ENCODE peak calls at places on chromosomes 6 and 20, in eight cellular contexts. One of them, this sample, is unnamed.

GRCh38 chr6:128899651-128900050 is 16.7 kb downstream of the LAMA2 start:
- DNase-seq in astrocyte of the spinal cord: peak; percentile 52
- DNase-seq in lung microvascular endothelial cell: no peak
- DNase-seq in NAMALWA: no peak
- DNase-seq in anterior cingulate cortex: no peak
- DNase-seq in iPS DF 19.7: no peak
- DNase-seq in naive B cell: no peak
- DNase-seq in activated CD4-positive, alpha-beta memory T cell treated with anti-CD3 and anti-CD28 coated beads, Interleukin-2, amount 10 ng/mL, durations not matched to agents 7 days and 5 days: no peak
- DNase-seq in this sample: no peak

GRCh38 chr20:22623211-22623610 is 38.8 kb upstream of the FOXA2 start:
- DNase-seq in astrocyte of the spinal cord: no peak
- DNase-seq in lung microvascular endothelial cell: no peak
- DNase-seq in NAMALWA: no peak
- DNase-seq in anterior cingulate cortex: no peak
- DNase-seq in iPS DF 19.7: no peak
- DNase-seq in naive B cell: no peak
- DNase-seq in activated CD4-positive, alpha-beta memory T cell treated with anti-CD3 and anti-CD28 coated beads, Interleukin-2, amount 10 ng/mL, durations not matched to agents 7 days and 5 days: no peak
- DNase-seq in this sample: no peak

GRCh38 chr6:30942338-30943060 is 1.7 kb downstream of the MUCL3 start:
- DNase-seq in astrocyte of the spinal cord: peak; percentile 71
- DNase-seq in lung microvascular endothelial cell: peak; percentile 74
- DNase-seq in NAMALWA: no peak
- DNase-seq in anterior cingulate cortex: no peak
- DNase-seq in iPS DF 19.7: peak; percentile 89
- DNase-seq in naive B cell: no peak
- DNase-seq in activated CD4-positive, alpha-beta memory T cell treated with anti-CD3 and anti-CD28 coated beads, Interleukin-2, amount 10 ng/mL, durations not matched to agents 7 days and 5 days: no peak
- DNase-seq in this sample: no peak

GRCh38 chr6:165081944-165082532 is 227.4 kb downstream of the C6orf118 start:
- DNase-seq in astrocyte of the spinal cord: no peak
- DNase-seq in lung microvascular endothelial cell: no peak
- DNase-seq in NAMALWA: no peak
- DNase-seq in anterior cingulate cortex: no peak
- DNase-seq in iPS DF 19.7: no peak
- DNase-seq in naive B cell: no peak
- DNase-seq in activated CD4-positive, alpha-beta memory T cell treated with anti-CD3 and anti-CD28 coated beads, Interleukin-2, amount 10 ng/mL, durations not matched to agents 7 days and 5 days: no peak
- DNase-seq in this sample: no peak

GRCh38 chr6:135870722-135871121 is 19.2 kb downstream of the PDE7B start:
- DNase-seq in astrocyte of the spinal cord: peak; percentile 74
- DNase-seq in lung microvascular endothelial cell: peak; percentile 76
- DNase-seq in NAMALWA: no peak
- DNase-seq in anterior cingulate cortex: no peak
- DNase-seq in iPS DF 19.7: no peak
- DNase-seq in naive B cell: no peak
- DNase-seq in activated CD4-positive, alpha-beta memory T cell treated with anti-CD3 and anti-CD28 coated beads, Interleukin-2, amount 10 ng/mL, durations not matched to agents 7 days and 5 days: no peak
- DNase-seq in this sample: no peak

GRCh38 chr20:50312682-50313187 is 122.1 kb downstream of the CEBPB start:
- DNase-seq in astrocyte of the spinal cord: peak; percentile 67
- DNase-seq in lung microvascular endothelial cell: peak; percentile 44
- DNase-seq in NAMALWA: no peak
- DNase-seq in anterior cingulate cortex: no peak
- DNase-seq in iPS DF 19.7: no peak
- DNase-seq in naive B cell: no peak
- DNase-seq in activated CD4-positive, alpha-beta memory T cell treated with anti-CD3 and anti-CD28 coated beads, Interleukin-2, amount 10 ng/mL, durations not matched to agents 7 days and 5 days: no peak
- DNase-seq in this sample: no peak

GRCh38 chr6:151007069-151007468 is 141.6 kb downstream of the MTHFD1L start:
- DNase-seq in astrocyte of the spinal cord: no peak
- DNase-seq in lung microvascular endothelial cell: no peak
- DNase-seq in NAMALWA: no peak
- DNase-seq in anterior cingulate cortex: no peak
- DNase-seq in iPS DF 19.7: no peak
- DNase-seq in naive B cell: no peak
- DNase-seq in activated CD4-positive, alpha-beta memory T cell treated with anti-CD3 and anti-CD28 coated beads, Interleukin-2, amount 10 ng/mL, durations not matched to agents 7 days and 5 days: no peak
- DNase-seq in this sample: no peak

GRCh38 chr6:49336514-49337131 is 126.4 kb downstream of the MMUT start:
- DNase-seq in astrocyte of the spinal cord: no peak
- DNase-seq in lung microvascular endothelial cell: peak; percentile 75
- DNase-seq in NAMALWA: peak; percentile 64
- DNase-seq in anterior cingulate cortex: no peak
- DNase-seq in iPS DF 19.7: no peak
- DNase-seq in naive B cell: no peak
- DNase-seq in activated CD4-positive, alpha-beta memory T cell treated with anti-CD3 and anti-CD28 coated beads, Interleukin-2, amount 10 ng/mL, durations not matched to agents 7 days and 5 days: no peak
- DNase-seq in this sample: no peak

GRCh38 chr6:125528614-125529013 is 220.8 kb upstream of the HEY2 start:
- DNase-seq in astrocyte of the spinal cord: no peak
- DNase-seq in lung microvascular endothelial cell: no peak
- DNase-seq in NAMALWA: no peak
- DNase-seq in anterior cingulate cortex: no peak
- DNase-seq in iPS DF 19.7: peak; percentile 54
- DNase-seq in naive B cell: no peak
- DNase-seq in activated CD4-positive, alpha-beta memory T cell treated with anti-CD3 and anti-CD28 coated beads, Interleukin-2, amount 10 ng/mL, durations not matched to agents 7 days and 5 days: no peak
- DNase-seq in this sample: no peak

GRCh38 chr6:138692978-138693909 is 80.3 kb upstream of the CCDC28A start:
- DNase-seq in astrocyte of the spinal cord: peak; percentile 79
- DNase-seq in lung microvascular endothelial cell: peak; percentile 62
- DNase-seq in NAMALWA: peak; percentile 53
- DNase-seq in anterior cingulate cortex: peak; percentile 33
- DNase-seq in iPS DF 19.7: peak; percentile 56
- DNase-seq in naive B cell: peak; percentile 55
- DNase-seq in activated CD4-positive, alpha-beta memory T cell treated with anti-CD3 and anti-CD28 coated beads, Interleukin-2, amount 10 ng/mL, durations not matched to agents 7 days and 5 days: peak; percentile 41
- DNase-seq in this sample: peak; percentile 24

GRCh38 chr6:155387551-155387950 is 68.1 kb downstream of the NOX3 start:
- DNase-seq in astrocyte of the spinal cord: no peak
- DNase-seq in lung microvascular endothelial cell: no peak
- DNase-seq in NAMALWA: no peak
- DNase-seq in anterior cingulate cortex: no peak
- DNase-seq in iPS DF 19.7: no peak
- DNase-seq in naive B cell: no peak
- DNase-seq in activated CD4-positive, alpha-beta memory T cell treated with anti-CD3 and anti-CD28 coated beads, Interleukin-2, amount 10 ng/mL, durations not matched to agents 7 days and 5 days: no peak
- DNase-seq in this sample: no peak

GRCh38 chr6:90343581-90343980 is 46.9 kb upstream of the BACH2 start:
- DNase-seq in astrocyte of the spinal cord: peak; percentile 15
- DNase-seq in lung microvascular endothelial cell: no peak
- DNase-seq in NAMALWA: no peak
- DNase-seq in anterior cingulate cortex: no peak
- DNase-seq in iPS DF 19.7: no peak
- DNase-seq in naive B cell: no peak
- DNase-seq in activated CD4-positive, alpha-beta memory T cell treated with anti-CD3 and anti-CD28 coated beads, Interleukin-2, amount 10 ng/mL, durations not matched to agents 7 days and 5 days: no peak
- DNase-seq in this sample: no peak

GRCh38 chr20:63857751-63858392 is 3.4 kb upstream of the ABHD16B start:
- DNase-seq in astrocyte of the spinal cord: peak; percentile 35
- DNase-seq in lung microvascular endothelial cell: no peak
- DNase-seq in NAMALWA: no peak
- DNase-seq in anterior cingulate cortex: no peak
- DNase-seq in iPS DF 19.7: no peak
- DNase-seq in naive B cell: no peak
- DNase-seq in activated CD4-positive, alpha-beta memory T cell treated with anti-CD3 and anti-CD28 coated beads, Interleukin-2, amount 10 ng/mL, durations not matched to agents 7 days and 5 days: no peak
- DNase-seq in this sample: no peak

GRCh38 chr6:1406306-1407058 is 17.1 kb downstream of the FOXF2 start:
- DNase-seq in astrocyte of the spinal cord: no peak
- DNase-seq in lung microvascular endothelial cell: no peak
- DNase-seq in NAMALWA: no peak
- DNase-seq in anterior cingulate cortex: no peak
- DNase-seq in iPS DF 19.7: no peak
- DNase-seq in naive B cell: no peak
- DNase-seq in activated CD4-positive, alpha-beta memory T cell treated with anti-CD3 and anti-CD28 coated beads, Interleukin-2, amount 10 ng/mL, durations not matched to agents 7 days and 5 days: no peak
- DNase-seq in this sample: no peak

GRCh38 chr6:4303638-4304037 is 168.3 kb upstream of the ECI2 start:
- DNase-seq in astrocyte of the spinal cord: no peak
- DNase-seq in lung microvascular endothelial cell: no peak
- DNase-seq in NAMALWA: no peak
- DNase-seq in anterior cingulate cortex: no peak
- DNase-seq in iPS DF 19.7: no peak
- DNase-seq in naive B cell: no peak
- DNase-seq in activated CD4-positive, alpha-beta memory T cell treated with anti-CD3 and anti-CD28 coated beads, Interleukin-2, amount 10 ng/mL, durations not matched to agents 7 days and 5 days: no peak
- DNase-seq in this sample: no peak

GRCh38 chr6:144415835-144416237 is 130.7 kb downstream of the UTRN start:
- DNase-seq in astrocyte of the spinal cord: peak; percentile 53
- DNase-seq in lung microvascular endothelial cell: peak; percentile 95
- DNase-seq in NAMALWA: no peak
- DNase-seq in anterior cingulate cortex: no peak
- DNase-seq in iPS DF 19.7: no peak
- DNase-seq in naive B cell: no peak
- DNase-seq in activated CD4-positive, alpha-beta memory T cell treated with anti-CD3 and anti-CD28 coated beads, Interleukin-2, amount 10 ng/mL, durations not matched to agents 7 days and 5 days: no peak
- DNase-seq in this sample: no peak

GRCh38 chr20:35611482-35611881 is 4.1 kb upstream of the SPAG4 start:
- DNase-seq in astrocyte of the spinal cord: no peak
- DNase-seq in lung microvascular endothelial cell: no peak
- DNase-seq in NAMALWA: peak; percentile 77
- DNase-seq in anterior cingulate cortex: no peak
- DNase-seq in iPS DF 19.7: no peak
- DNase-seq in naive B cell: no peak
- DNase-seq in activated CD4-positive, alpha-beta memory T cell treated with anti-CD3 and anti-CD28 coated beads, Interleukin-2, amount 10 ng/mL, durations not matched to agents 7 days and 5 days: no peak
- DNase-seq in this sample: no peak

GRCh38 chr6:29720863-29721262 is 2.4 kb upstream of the HLA-F start:
- DNase-seq in astrocyte of the spinal cord: no peak
- DNase-seq in lung microvascular endothelial cell: no peak
- DNase-seq in NAMALWA: no peak
- DNase-seq in anterior cingulate cortex: no peak
- DNase-seq in iPS DF 19.7: no peak
- DNase-seq in naive B cell: no peak
- DNase-seq in activated CD4-positive, alpha-beta memory T cell treated with anti-CD3 and anti-CD28 coated beads, Interleukin-2, amount 10 ng/mL, durations not matched to agents 7 days and 5 days: no peak
- DNase-seq in this sample: no peak

GRCh38 chr6:5124526-5124925 is 39.4 kb downstream of the PPP1R3G start:
- DNase-seq in astrocyte of the spinal cord: no peak
- DNase-seq in lung microvascular endothelial cell: no peak
- DNase-seq in NAMALWA: no peak
- DNase-seq in anterior cingulate cortex: no peak
- DNase-seq in iPS DF 19.7: no peak
- DNase-seq in naive B cell: no peak
- DNase-seq in activated CD4-positive, alpha-beta memory T cell treated with anti-CD3 and anti-CD28 coated beads, Interleukin-2, amount 10 ng/mL, durations not matched to agents 7 days and 5 days: no peak
- DNase-seq in this sample: no peak

GRCh38 chr6:93779086-93779858 is 359.9 kb upstream of the EPHA7 start:
- DNase-seq in astrocyte of the spinal cord: peak; percentile 76
- DNase-seq in lung microvascular endothelial cell: no peak
- DNase-seq in NAMALWA: no peak
- DNase-seq in anterior cingulate cortex: peak; percentile 7
- DNase-seq in iPS DF 19.7: no peak
- DNase-seq in naive B cell: no peak
- DNase-seq in activated CD4-positive, alpha-beta memory T cell treated with anti-CD3 and anti-CD28 coated beads, Interleukin-2, amount 10 ng/mL, durations not matched to agents 7 days and 5 days: no peak
- DNase-seq in this sample: peak; percentile 20

GRCh38 chr20:62361799-62362589 is 5.1 kb downstream of the LAMA5 start:
- DNase-seq in astrocyte of the spinal cord: no peak
- DNase-seq in lung microvascular endothelial cell: no peak
- DNase-seq in NAMALWA: no peak
- DNase-seq in anterior cingulate cortex: no peak
- DNase-seq in iPS DF 19.7: no peak
- DNase-seq in naive B cell: no peak
- DNase-seq in activated CD4-positive, alpha-beta memory T cell treated with anti-CD3 and anti-CD28 coated beads, Interleukin-2, amount 10 ng/mL, durations not matched to agents 7 days and 5 days: no peak
- DNase-seq in this sample: no peak

GRCh38 chr6:36336779-36337194 is at the start of gene BNIP5:
- DNase-seq in astrocyte of the spinal cord: no peak
- DNase-seq in lung microvascular endothelial cell: no peak
- DNase-seq in NAMALWA: no peak
- DNase-seq in anterior cingulate cortex: no peak
- DNase-seq in iPS DF 19.7: no peak
- DNase-seq in naive B cell: peak; percentile 32
- DNase-seq in activated CD4-positive, alpha-beta memory T cell treated with anti-CD3 and anti-CD28 coated beads, Interleukin-2, amount 10 ng/mL, durations not matched to agents 7 days and 5 days: no peak
- DNase-seq in this sample: no peak

GRCh38 chr20:63492982-63493381 is 5.9 kb downstream of the EEF1A2 start:
- DNase-seq in astrocyte of the spinal cord: no peak
- DNase-seq in lung microvascular endothelial cell: no peak
- DNase-seq in NAMALWA: no peak
- DNase-seq in anterior cingulate cortex: no peak
- DNase-seq in iPS DF 19.7: no peak
- DNase-seq in naive B cell: no peak
- DNase-seq in activated CD4-positive, alpha-beta memory T cell treated with anti-CD3 and anti-CD28 coated beads, Interleukin-2, amount 10 ng/mL, durations not matched to agents 7 days and 5 days: no peak
- DNase-seq in this sample: no peak

GRCh38 chr6:126039284-126039683 is 52.9 kb downstream of the TRMT11 start:
- DNase-seq in astrocyte of the spinal cord: peak; percentile 80
- DNase-seq in lung microvascular endothelial cell: peak; percentile 14
- DNase-seq in NAMALWA: no peak
- DNase-seq in anterior cingulate cortex: no peak
- DNase-seq in iPS DF 19.7: no peak
- DNase-seq in naive B cell: no peak
- DNase-seq in activated CD4-positive, alpha-beta memory T cell treated with anti-CD3 and anti-CD28 coated beads, Interleukin-2, amount 10 ng/mL, durations not matched to agents 7 days and 5 days: no peak
- DNase-seq in this sample: no peak

GRCh38 chr6:16239798-16240123 is 1.4 kb downstream of the GMPR start:
- DNase-seq in astrocyte of the spinal cord: no peak
- DNase-seq in lung microvascular endothelial cell: peak; percentile 88
- DNase-seq in NAMALWA: no peak
- DNase-seq in anterior cingulate cortex: no peak
- DNase-seq in iPS DF 19.7: no peak
- DNase-seq in naive B cell: peak; percentile 20
- DNase-seq in activated CD4-positive, alpha-beta memory T cell treated with anti-CD3 and anti-CD28 coated beads, Interleukin-2, amount 10 ng/mL, durations not matched to agents 7 days and 5 days: no peak
- DNase-seq in this sample: no peak

GRCh38 chr20:17967595-17968365 is 814 bp downstream of the SNX5 start:
- DNase-seq in astrocyte of the spinal cord: peak; percentile 59
- DNase-seq in lung microvascular endothelial cell: peak; percentile 52
- DNase-seq in NAMALWA: peak; percentile 76
- DNase-seq in anterior cingulate cortex: no peak
- DNase-seq in iPS DF 19.7: no peak
- DNase-seq in naive B cell: no peak
- DNase-seq in activated CD4-positive, alpha-beta memory T cell treated with anti-CD3 and anti-CD28 coated beads, Interleukin-2, amount 10 ng/mL, durations not matched to agents 7 days and 5 days: no peak
- DNase-seq in this sample: no peak

This sample was measured in head of caudate nucleus.